ENCODE peak calls at places on chromosomes 6 and 20, in four cellular contexts. I is H7, N is upper lobe of right lung, C is ovary. P is an unnamed sample.

GRCh38 chr20:38728237-38728761 is 4.0 kb downstream of the SLC32A1 start:
- DNase-seq in C (no peak), I (peak; percentile 73), N (no peak), P (no peak)

GRCh38 chr6:48041894-48042293 is 69.1 kb downstream of the PTCHD4 start:
- DNase-seq in N (no peak), I (no peak), C (no peak), P (no peak)

GRCh38 chr6:5905431-5906339 is 101.0 kb downstream of the NRN1 start:
- DNase-seq in I (no peak), N (no peak), C (peak; percentile 48), P (peak; percentile 51)

GRCh38 chr20:15942130-15942529 is 631.1 kb downstream of the KIF16B start:
- DNase-seq in N (no peak), I (no peak), C (no peak), P (peak; percentile 59)

GRCh38 chr20:20364747-20365558 is 3.0 kb upstream of the INSM1 start:
- DNase-seq in N (no peak), C (no peak), I (peak; percentile 61), P (no peak)

GRCh38 chr20:19935842-19936241 is 81.3 kb upstream of the NAA20 start:
- DNase-seq in N (no peak), I (no peak), C (no peak), P (peak; percentile 86)

GRCh38 chr6:149929422-149929821 is 6.5 kb upstream of the RAET1G start:
- DNase-seq in C (no peak), I (peak; percentile 69), N (no peak), P (no peak)

GRCh38 chr6:46704562-46704961 is 16.9 kb downstream of the TDRD6 start:
- DNase-seq in I (no peak), N (no peak), C (no peak), P (peak; percentile 70)

GRCh38 chr6:170225852-170226417 is 64.9 kb downstream of the DLL1 start:
- DNase-seq in C (no peak), I (no peak), N (peak; percentile 57), P (peak; percentile 98)

GRCh38 chr6:10962673-10963072 is 75.8 kb downstream of the SYCP2L start:
- DNase-seq in I (no peak), C (no peak), N (no peak), P (peak; percentile 73)

GRCh38 chr20:47102629-47103028 is 208.0 kb downstream of the EYA2 start:
- DNase-seq in C (no peak), N (no peak), I (no peak), P (no peak)

GRCh38 chr20:50583422-50584150 is 73.4 kb downstream of the PTPN1 start:
- DNase-seq in C (no peak), N (peak; percentile 55), I (peak; percentile 32), P (no peak)

GRCh38 chr20:31638317-31638716 is 605 bp downstream of the COX4I2 start:
- DNase-seq in N (no peak), C (no peak), I (peak; percentile 58), P (no peak)

GRCh38 chr20:45066372-45066771 is 34.6 kb downstream of the KCNS1 start:
- DNase-seq in N (no peak), C (no peak), I (no peak), P (no peak)

GRCh38 chr6:27474172-27474465 is 1.2 kb upstream of the ZNF184 start:
- DNase-seq in I (peak; percentile 8), C (no peak), N (no peak), P (no peak)
- H3K4me3 ChIP-seq in I (no peak overlapping the region), C (no peak overlapping the region), N (no peak overlapping the region), P (no peak overlapping the region)

GRCh38 chr6:143513410-143513809 is 1.9 kb upstream of the FUCA2 start:
- DNase-seq in C (no peak), N (peak; percentile 68), I (peak; percentile 82), P (peak; percentile 12)

GRCh38 chr6:143516700-143517446 is 5.4 kb upstream of the FUCA2 start:
- DNase-seq in N (no peak), I (peak; percentile 44), C (no peak), P (no peak)

GRCh38 chr6:143517447-143517773 is 5.9 kb upstream of the FUCA2 start:
- DNase-seq in I (no peak), C (no peak), N (no peak), P (no peak)

GRCh38 chr6:143514996-143515760 is 3.7 kb upstream of the FUCA2 start:
- DNase-seq in I (no peak), C (peak; percentile 27), N (no peak), P (no peak)

DNA sequence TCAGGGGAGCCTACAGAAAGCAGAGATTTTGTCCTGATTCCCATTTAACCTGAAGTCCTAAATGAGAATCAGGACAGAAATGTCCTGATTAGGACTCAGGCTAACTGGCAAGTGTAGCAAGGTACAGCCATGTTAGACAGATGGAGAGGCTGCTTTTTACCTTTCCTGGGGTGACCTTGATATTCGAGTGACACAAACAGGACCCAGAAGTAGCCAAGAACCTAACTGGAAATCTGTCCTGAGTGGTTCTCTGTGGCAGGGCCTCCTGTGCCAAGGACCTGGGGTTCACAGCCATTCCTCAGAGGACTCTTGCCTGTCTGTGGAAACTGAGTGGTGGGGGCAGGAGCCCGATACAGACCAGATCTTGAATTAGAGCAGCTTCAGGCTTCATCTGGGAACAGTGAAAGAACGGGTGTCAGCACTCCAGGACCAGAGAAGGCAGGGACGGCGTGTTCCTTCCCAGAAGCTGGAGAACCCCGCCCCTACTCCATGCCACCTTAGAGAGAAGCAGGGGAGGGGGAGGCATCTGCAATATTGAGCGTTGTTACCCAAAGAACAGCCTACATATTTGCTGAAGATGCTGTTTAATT is 4.3 kb upstream of the FUCA2 start:
- DNase-seq in I (no peak), N (no peak), C (no peak), P (no peak)
- H3K4me3 ChIP-seq in I (no peak overlapping the region), N (no peak overlapping the region), C (no peak overlapping the region), P (no peak overlapping the region)

GRCh38 chr6:42177514-42178364 is 4.6 kb downstream of the GUCA1A start:
- DNase-seq in C (no peak), N (no peak), I (peak; percentile 94), P (no peak)
- H3K4me3 ChIP-seq in C (no peak overlapping the region), N (no peak overlapping the region), I (peak overlapping the region; percentile 57), P (no peak overlapping the region)

GRCh38 chr6:153130515-153131036 is 506 bp downstream of the RGS17 start:
- DNase-seq in C (no peak), I (no peak), N (peak; percentile 49), P (no peak)
- H3K4me3 ChIP-seq in C (peak overlapping the region; percentile 56), I (peak overlapping the region; percentile 58), N (peak overlapping the region; percentile 56), P (peak overlapping the region; percentile 50)

GRCh38 chr6:53741417-53741816 is 53.4 kb upstream of the LRRC1 start:
- DNase-seq in C (no peak), N (no peak), I (peak; percentile 34), P (no peak)
- H3K4me3 ChIP-seq in C (no peak overlapping the region), N (no peak overlapping the region), I (no peak overlapping the region), P (no peak overlapping the region)

GRCh38 chr20:21511850-21512633 is 1.8 kb downstream of the NKX2-2 start:
- DNase-seq in C (no peak), N (no peak), I (peak; percentile 87), P (no peak)
- H3K4me3 ChIP-seq in C (no peak overlapping the region), N (no peak overlapping the region), I (peak overlapping the region; percentile 1), P (no peak overlapping the region)